ENCODE peak calls at places on chromosomes 11 and 22, in five cellular contexts. B, I, P, D and S are unnamed samples.

GRCh38 chr11:17013548-17014320 is 480 bp downstream of the PLEKHA7 start:
- DNase-seq in I (peak), D (peak), B (no peak), P (no peak), S (no peak)

GRCh38 chr11:128341280-128341679 is 246.1 kb downstream of the ETS1 start:
- DNase-seq in I (no peak), D (no peak), P (peak), B (no peak), S (no peak)

GRCh38 chr22:45946805-45947600 is 30.0 kb downstream of the WNT7B start:
- DNase-seq in D (no peak), P (no peak), I (peak), B (peak), S (no peak)

GRCh38 chr11:47857485-47858168 is 9.5 kb upstream of the NUP160 start:
- DNase-seq in D (no peak), B (no peak), I (no peak), P (no peak), S (no peak)

GRCh38 chr11:72573380-72573949 is 100.8 kb downstream of the PDE2A start:
- DNase-seq in P (peak), D (peak), I (no peak), B (no peak), S (peak)

GRCh38 chr11:83441596-83441995 is 155.4 kb upstream of the CCDC90B start:
- DNase-seq in P (no peak), I (no peak), D (no peak), B (no peak), S (no peak)

GRCh38 chr11:72996959-72997358 is 145.2 kb downstream of the FCHSD2 start:
- DNase-seq in B (no peak), D (no peak), I (no peak), P (no peak), S (no peak)

GRCh38 chr22:28051091-28051786 is 132.2 kb upstream of the PITPNB start:
- DNase-seq in P (no peak), I (no peak), D (no peak), B (no peak), S (no peak)

GRCh38 chr11:2384723-2385041 is 7.6 kb downstream of the CD81 start:
- DNase-seq in B (no peak), I (no peak), P (no peak), D (no peak), S (no peak)

GRCh38 chr11:62689421-62690183 is at the start of gene LRRN4CL:
- DNase-seq in I (peak), B (no peak), P (peak), D (no peak), S (no peak)

GRCh38 chr22:48414662-48415061 is 1413.0 kb downstream of the BRD1 start:
- DNase-seq in D (no peak), B (no peak), I (no peak), P (no peak), S (no peak)

GRCh38 chr11:117781650-117782049 is 15.4 kb downstream of the DSCAML1 start:
- DNase-seq in P (no peak), B (no peak), I (no peak), D (no peak), S (peak)